ENCODE peak calls at places on chromosomes 3 and 15, in four cellular contexts. C is SK-N-SH, U is HepG2, D is K562. L is an unnamed sample.

GRCh38 chr15:88881781-88882180 is 13.6 kb downstream of the HAPLN3 start:
- DNase-seq in C (no peak), U (no peak), D (no peak), L (no peak)

GRCh38 chr3:27507515-27508266 is 23.5 kb upstream of the SLC4A7 start:
- DNase-seq in C (no peak), U (no peak), D (no peak), L (no peak)

GRCh38 chr3:32959370-32959769 is 7.9 kb downstream of the CCR4 start:
- DNase-seq in C (no peak), U (no peak), D (no peak), L (no peak)

GRCh38 chr3:183895296-183895695 is 10.6 kb upstream of the PARL start:
- DNase-seq in C (peak), U (peak), D (peak), L (no peak)

GRCh38 chr3:9019244-9019961 is 56.1 kb upstream of the RAD18 start:
- DNase-seq in C (no peak), U (no peak), D (no peak), L (no peak)

GRCh38 chr3:195119461-195120198 is 151.3 kb downstream of the XXYLT1 start:
- DNase-seq in C (no peak), U (peak), D (no peak), L (no peak)

GRCh38 chr15:70826634-70827033 is 27.3 kb downstream of the LARP6 start:
- DNase-seq in C (no peak), U (peak), D (no peak), L (no peak)

GRCh38 chr15:33068531-33068990 is 126.0 kb downstream of the FMN1 start:
- DNase-seq in C (peak), U (peak), D (no peak), L (no peak)

GRCh38 chr3:85576091-85576690 is 617.4 kb downstream of the CADM2 start:
- DNase-seq in C (peak), U (peak), D (peak), L (no peak)

GRCh38 chr15:49697121-49697520 is 76.3 kb downstream of the DTWD1 start:
- DNase-seq in C (no peak), U (no peak), D (no peak), L (no peak)

GRCh38 chr15:49688135-49688790 is 67.4 kb downstream of the DTWD1 start:
- DNase-seq in C (peak), U (no peak), D (no peak), L (no peak)

GRCh38 chr15:49693491-49693890 is 72.6 kb downstream of the DTWD1 start:
- DNase-seq in C (no peak), U (no peak), D (no peak), L (no peak)

GRCh38 chr15:49696441-49696840 is 75.6 kb downstream of the DTWD1 start:
- DNase-seq in C (no peak), U (no peak), D (no peak), L (no peak)

DNA sequence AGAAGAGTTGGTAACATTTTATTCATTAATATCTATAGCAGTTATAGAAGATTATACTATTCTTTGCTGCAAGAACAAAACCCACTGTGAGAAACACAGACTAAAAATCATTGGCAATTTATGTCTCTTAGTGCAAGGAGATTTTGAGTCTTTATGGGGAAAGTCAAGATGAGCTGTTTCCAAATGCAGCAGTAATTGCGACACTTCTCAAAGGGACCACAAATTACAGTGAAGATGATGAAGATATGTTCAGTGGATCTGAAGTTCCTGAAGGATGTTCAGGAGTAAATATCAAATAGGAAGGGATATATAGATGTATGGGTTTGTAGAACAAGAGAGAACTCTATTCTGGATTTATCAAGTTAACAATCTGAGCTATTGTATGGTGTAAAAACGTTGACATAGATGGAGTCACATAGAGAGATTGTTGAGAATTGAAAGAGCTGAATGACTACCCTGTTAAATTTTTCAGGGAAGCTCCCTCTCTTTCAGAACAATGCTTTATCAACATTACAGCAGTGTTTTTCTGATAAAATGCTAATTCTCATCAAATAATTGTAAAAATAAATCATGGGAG is 71.8 kb downstream of the DTWD1 start:
- DNase-seq in C (no peak), U (no peak), D (no peak), L (no peak)
- TF ChIP-seq NFIC in C (no peak), U (no peak), D (no peak), L (no peak)

GRCh38 chr15:32029409-32029861 is 880 bp upstream of the CHRNA7 start:
- DNase-seq in C (peak), U (no peak), D (no peak), L (no peak)

GRCh38 chr15:32030795-32031194 is 480 bp downstream of the CHRNA7 start:
- DNase-seq in C (peak), U (no peak), D (no peak), L (no peak)

GRCh38 chr15:32028921-32029320 is 1.4 kb upstream of the CHRNA7 start:
- DNase-seq in C (peak), U (no peak), D (no peak), L (no peak)

GRCh38 chr15:32033186-32033890 is 3.0 kb downstream of the CHRNA7 start:
- DNase-seq in C (no peak), U (no peak), D (no peak), L (no peak)

DNA sequence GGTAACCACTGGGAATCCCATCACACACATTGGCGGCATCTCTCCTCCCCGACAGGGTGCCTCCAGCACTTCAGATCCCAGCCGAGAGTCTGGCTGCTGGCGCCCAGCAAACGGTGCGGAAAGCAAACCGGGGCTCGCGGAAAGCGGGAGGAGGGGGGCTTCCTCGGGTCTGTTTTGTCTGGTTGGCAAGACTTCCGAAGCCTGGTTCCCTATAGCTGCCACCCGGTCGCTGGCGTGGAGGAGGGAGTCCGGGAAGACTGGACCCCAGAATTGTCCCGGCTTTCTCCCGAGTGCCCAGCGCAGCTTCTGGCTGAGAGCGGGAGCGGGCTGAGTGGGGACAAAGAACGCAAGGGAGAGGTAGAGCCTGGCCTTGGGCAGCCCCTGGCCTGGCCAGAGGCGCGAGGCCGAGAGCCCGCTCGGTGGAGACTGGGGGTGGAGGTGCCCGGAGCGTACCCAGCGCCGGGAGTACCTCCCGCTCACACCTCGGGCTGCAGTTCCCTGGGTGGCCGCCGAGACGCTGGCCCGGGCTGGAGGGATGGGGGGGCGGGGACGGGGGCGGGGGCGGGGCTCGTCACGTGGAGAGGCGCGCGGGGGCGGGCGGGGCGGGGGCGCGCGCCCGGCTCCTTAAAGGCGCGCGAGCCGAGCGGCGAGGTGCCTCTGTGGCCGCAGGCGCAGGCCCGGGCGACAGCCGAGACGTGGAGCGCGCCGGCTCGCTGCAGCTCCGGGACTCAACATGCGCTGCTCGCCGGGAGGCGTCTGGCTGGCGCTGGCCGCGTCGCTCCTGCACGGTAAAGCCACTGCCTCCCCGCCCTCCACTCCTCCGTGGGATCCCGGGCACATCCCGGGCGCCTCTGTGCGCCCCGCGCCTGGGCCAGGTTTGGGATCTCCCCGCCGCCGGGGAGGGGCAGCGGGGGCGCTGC is at the start of gene CHRNA7:
- DNase-seq in C (peak), U (peak), D (peak), L (no peak)
- TF ChIP-seq NFIC in C (no peak), U (no peak), D (no peak), L (no peak)

DNA sequence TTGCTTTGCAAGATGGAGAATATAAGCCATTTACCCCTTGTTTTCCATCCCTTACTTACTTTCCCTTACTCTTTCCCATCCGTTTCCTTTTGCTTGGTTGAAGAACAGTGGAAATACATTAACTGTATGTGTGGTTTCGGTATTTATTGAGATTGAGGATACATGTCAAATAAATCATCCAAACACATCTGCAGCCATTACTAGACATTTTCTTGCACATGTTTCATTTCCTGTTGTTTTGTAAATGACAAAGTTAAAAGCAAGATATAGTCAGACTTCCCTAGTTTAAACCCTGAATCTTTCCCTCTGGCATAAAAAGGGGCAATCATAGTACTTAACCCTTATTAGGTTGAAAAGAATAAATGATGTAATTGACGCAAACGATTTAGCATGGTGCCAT is 82.1 kb upstream of the BCHE start:
- DNase-seq in C (no peak), U (no peak), D (no peak), L (no peak)
- TF ChIP-seq NFIC in C (no peak), U (no peak), D (no peak), L (no peak)

GRCh38 chr15:68843425-68844311 is 23.0 kb upstream of the ANP32A start:
- DNase-seq in C (peak), U (no peak), D (no peak), L (no peak)
- TF ChIP-seq NFIC in C (no peak), U (no peak), D (no peak), L (no peak)

DNA sequence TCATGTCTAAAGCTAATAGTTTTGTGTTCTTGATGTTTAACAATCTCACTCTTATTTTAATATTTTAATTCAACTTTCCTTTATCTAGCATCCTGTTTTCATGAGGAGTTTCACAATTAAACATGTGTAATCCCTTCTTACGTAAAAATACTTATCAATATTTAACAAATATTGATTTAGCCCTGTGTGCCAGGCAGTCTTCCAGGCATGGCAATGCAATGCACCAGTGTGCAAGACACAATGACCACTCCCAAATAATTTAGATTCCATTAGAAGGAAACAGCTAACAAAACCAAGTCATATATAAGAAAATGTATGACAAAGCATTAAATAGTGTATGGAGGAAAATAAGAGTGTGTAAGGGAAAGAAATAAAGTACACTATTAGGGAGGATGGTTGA is 627.1 kb upstream of the ARPP21 start:
- DNase-seq in C (no peak), U (no peak), D (no peak), L (no peak)
- TF ChIP-seq NFIC in C (no peak), U (no peak), D (no peak), L (no peak)